ENCODE peak calls at places on chromosomes 6 and 20, in ten cellular contexts. F is GM23338, V is H9, G is PC-9, J is HepG2, Z is IMR-90, K is endothelial cell of umbilical vein, H is hepatocyte, S is mammary epithelial cell, Q is neural progenitor cell. O is an unnamed sample. For H3K4me1 and H4K20me1, the result is how much of the 10 kb centered on the place peaks cover.

GRCh38 chr20:6480328-6481030 is 287.0 kb upstream of the BMP2 start:
- DNase-seq in F (no peak), V (no peak), G (no peak), J (no peak), Z (no peak), K (no peak), H (no peak), S (no peak), Q (no peak), O (no peak)

GRCh38 chr6:81772741-81773140 is 20.3 kb upstream of the TENT5A start:
- DNase-seq in F (no peak), V (no peak), G (peak), J (no peak), Z (peak), K (no peak), H (no peak), S (peak), Q (no peak), O (peak)

GRCh38 chr6:37492236-37493046 is 7.3 kb downstream of the CCDC167 start:
- DNase-seq in F (peak), V (no peak), G (no peak), J (no peak), Z (no peak), K (no peak), H (no peak), S (no peak), Q (no peak), O (no peak)

GRCh38 chr6:12886961-12887775 is 170.6 kb downstream of the PHACTR1 start:
- DNase-seq in F (peak), V (peak), G (no peak), J (no peak), Z (no peak), K (no peak), H (peak), S (peak), Q (peak), O (no peak)

GRCh38 chr20:8756410-8756809 is 312.5 kb upstream of the PLCB4 start:
- DNase-seq in F (no peak), V (no peak), G (no peak), J (peak), Z (peak), K (peak), H (peak), S (peak), Q (no peak), O (peak)

GRCh38 chr20:37207176-37207575 is 27.8 kb upstream of the MROH8 start:
- DNase-seq in F (no peak), V (no peak), G (no peak), J (no peak), Z (no peak), K (no peak), H (no peak), S (no peak), Q (no peak), O (no peak)

GRCh38 chr6:160933256-160933655 is 58.3 kb upstream of the MAP3K4 start:
- DNase-seq in F (peak), V (peak), G (no peak), J (peak), Z (no peak), K (no peak), H (peak), S (no peak), Q (peak), O (no peak)

GRCh38 chr6:132354517-132355167 is 46.6 kb downstream of the MOXD1 start:
- DNase-seq in F (peak), V (no peak), G (no peak), J (no peak), Z (no peak), K (no peak), H (no peak), S (peak), Q (no peak), O (peak)

GRCh38 chr6:108174371-108175175 is 8.8 kb downstream of the NR2E1 start:
- DNase-seq in F (peak), V (peak), G (no peak), J (no peak), Z (peak), K (no peak), H (peak), S (no peak), Q (peak), O (peak)

GRCh38 chr6:27332692-27333641 is 20.9 kb upstream of the POM121L2 start:
- DNase-seq in F (peak), V (peak), G (peak), J (peak), Z (peak), K (peak), H (peak), S (peak), Q (peak), O (peak)

GRCh38 chr20:64031822-64032314 is 4.1 kb upstream of the C20orf204 start:
- DNase-seq in F (no peak), V (no peak), G (no peak), J (no peak), Z (no peak), K (no peak), H (no peak), S (no peak), Q (no peak), O (no peak)

DNA sequence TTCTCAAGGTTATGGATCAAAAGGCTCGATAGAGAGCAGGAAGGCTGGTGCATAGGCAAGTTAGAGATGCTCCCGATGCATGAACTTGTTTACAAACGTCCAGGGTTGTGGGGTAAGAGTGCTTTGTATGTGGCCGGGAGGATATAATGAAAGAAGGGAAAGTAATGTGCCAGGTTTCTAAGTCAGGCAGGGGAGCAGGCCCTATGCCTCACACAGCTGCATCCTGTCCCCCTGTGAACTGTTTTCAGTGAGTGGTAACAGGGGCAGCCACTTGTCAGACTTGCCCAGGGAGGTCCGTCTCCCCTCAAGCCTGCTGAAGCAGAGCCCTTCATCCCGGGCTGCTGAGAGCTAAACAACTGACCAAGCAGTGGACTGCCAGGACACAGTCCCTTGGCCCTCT is 19.4 kb downstream of the KCNK5 start:
- DNase-seq in F (no peak), V (no peak), G (no peak), J (no peak), Z (no peak), K (no peak), H (no peak), S (no peak), Q (no peak), O (no peak)
- H3K4me1 ChIP-seq in F (half or more), V (under half), G (half or more), J (under half), Z (under half), K (under half), H (half or more), S (under half), Q (under half), O (under half)

DNA sequence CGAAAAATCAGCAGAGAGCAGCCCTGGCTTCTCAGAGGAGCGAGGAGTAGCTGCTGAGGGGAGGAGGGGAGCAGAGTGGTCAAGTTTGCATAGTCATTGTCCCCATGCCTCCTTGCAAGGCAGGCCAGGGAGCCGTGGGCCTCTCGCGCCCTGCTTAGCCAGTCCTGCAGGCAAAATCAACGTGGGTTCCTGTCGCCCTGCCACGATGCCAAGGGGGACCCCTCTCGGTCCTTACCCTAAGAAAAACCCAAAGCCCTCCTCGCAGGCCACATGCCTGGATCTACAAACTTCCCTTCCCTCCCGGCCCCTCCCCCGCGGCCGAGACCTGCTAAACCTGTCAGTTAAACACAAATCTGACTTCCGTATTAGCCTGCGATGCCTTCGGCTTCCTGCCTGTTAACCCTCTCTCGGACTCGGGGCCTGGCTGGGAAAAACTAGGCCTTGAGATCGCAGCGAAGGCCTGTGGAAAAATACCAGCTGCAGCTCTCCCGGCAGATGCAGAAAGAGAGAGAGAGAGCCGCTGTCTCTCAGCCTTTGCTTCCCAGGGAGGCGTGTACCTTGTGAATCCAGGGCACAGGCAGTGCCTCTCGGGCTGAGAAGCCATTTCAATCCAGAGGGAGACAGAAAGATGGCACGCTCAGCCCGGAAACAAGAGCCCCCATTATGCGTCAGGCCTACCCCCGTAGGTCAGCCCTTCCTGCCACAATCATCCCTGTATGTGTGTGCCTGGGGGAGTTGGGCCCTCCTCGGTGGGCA is 975 bp upstream of the ZMYND8 start:
- DNase-seq in F (peak), V (peak), G (peak), J (peak), Z (peak), K (peak), H (peak), S (peak), Q (peak), O (peak)
- H2AFZ ChIP-seq in F (no peak), V (no peak), G (no peak), J (no peak), Z (peak), K (no peak), H (peak), S (peak), Q (no peak), O (peak)

GRCh38 chr20:50111120-50111828 is 1.7 kb downstream of the UBE2V1 start:
- DNase-seq in F (no peak), V (no peak), G (peak), J (no peak), Z (peak), K (no peak), H (peak), S (peak), Q (no peak), O (no peak)
- H4K20me1 ChIP-seq in F (half or more), V (under half), G (under half), J (half or more), Z (half or more), K (under half), H (half or more), S (under half), Q (half or more), O (under half)

DNA sequence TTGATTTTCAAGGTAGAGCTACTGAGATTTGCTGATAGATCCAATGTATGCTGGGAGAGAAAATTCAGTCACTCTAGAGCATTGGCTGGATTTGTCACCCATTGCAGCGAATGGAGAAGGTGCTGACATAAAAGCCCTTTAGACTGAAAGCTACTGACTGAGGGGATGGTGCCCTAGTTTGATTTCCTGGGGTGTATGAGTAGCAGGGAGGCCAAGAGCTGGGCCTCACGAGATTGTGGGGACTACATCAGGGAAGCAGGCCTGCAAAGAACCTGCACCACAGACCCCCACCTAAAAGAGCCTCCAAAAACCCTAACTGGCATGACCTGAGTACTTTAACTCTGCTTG is 23.9 kb upstream of the PRND start:
- DNase-seq in F (no peak), V (no peak), G (no peak), J (no peak), Z (no peak), K (no peak), H (no peak), S (no peak), Q (no peak), O (no peak)
- H3K4me1 ChIP-seq in F (under half), V (under half), G (under half), J (under half), Z (under half), K (under half), H (under half), S (under half), Q (under half), O (under half)

GRCh38 chr6:134520181-134521115 is 202.5 kb upstream of the SGK1 start:
- DNase-seq in F (no peak), V (no peak), G (no peak), J (no peak), Z (peak), K (peak), H (peak), S (peak), Q (no peak), O (peak)
- H2AFZ ChIP-seq in F (peak), V (no peak), G (no peak), J (no peak), Z (peak), K (peak), H (no peak), S (peak), Q (peak), O (peak)

GRCh38 chr6:34239893-34240292 is 3.2 kb downstream of the HMGA1 start:
- DNase-seq in F (no peak), V (no peak), G (no peak), J (no peak), Z (no peak), K (no peak), H (no peak), S (no peak), Q (no peak), O (no peak)

GRCh38 chr6:34239240-34239825 is 2.7 kb downstream of the HMGA1 start:
- DNase-seq in F (no peak), V (no peak), G (no peak), J (no peak), Z (no peak), K (no peak), H (no peak), S (no peak), Q (no peak), O (no peak)

GRCh38 chr6:34242252-34243130 is 5.8 kb downstream of the HMGA1 start:
- DNase-seq in F (no peak), V (no peak), G (no peak), J (no peak), Z (peak), K (no peak), H (no peak), S (no peak), Q (no peak), O (no peak)

GRCh38 chr6:34241351-34242215 is 4.9 kb downstream of the HMGA1 start:
- DNase-seq in F (no peak), V (no peak), G (no peak), J (no peak), Z (no peak), K (no peak), H (no peak), S (no peak), Q (no peak), O (no peak)

GRCh38 chr6:34240329-34241248 is 3.9 kb downstream of the HMGA1 start:
- DNase-seq in F (no peak), V (no peak), G (no peak), J (no peak), Z (no peak), K (no peak), H (no peak), S (no peak), Q (no peak), O (no peak)
- H4K20me1 ChIP-seq in F (half or more), V (under half), G (under half), J (under half), Z (under half), K (under half), H (under half), S (under half), Q (half or more), O (under half)

DNA sequence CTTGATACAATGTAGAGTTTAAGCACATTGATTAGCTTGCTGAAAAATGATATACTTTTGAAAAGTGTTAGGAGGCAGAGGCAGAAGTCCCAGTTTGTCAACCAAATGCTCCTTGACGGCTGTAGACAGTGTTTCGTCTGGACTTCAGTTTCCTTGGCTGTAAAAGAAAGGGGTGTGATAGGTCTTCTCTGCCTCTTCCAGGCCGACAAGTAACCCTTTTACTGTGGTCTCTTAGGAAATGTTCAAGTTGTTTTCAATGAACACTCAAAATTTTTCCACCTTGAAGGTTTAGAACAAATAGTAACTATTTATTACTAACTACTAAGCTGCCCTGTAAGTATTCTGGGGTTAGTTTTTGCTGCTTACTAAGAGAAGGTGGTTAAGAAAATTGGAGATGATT is 122.4 kb downstream of the IRF4 start:
- DNase-seq in F (no peak), V (no peak), G (no peak), J (no peak), Z (no peak), K (no peak), H (no peak), S (no peak), Q (no peak), O (no peak)
- H3K4me1 ChIP-seq in F (under half), V (under half), G (under half), J (under half), Z (under half), K (under half), H (under half), S (under half), Q (under half), O (under half)

DNA sequence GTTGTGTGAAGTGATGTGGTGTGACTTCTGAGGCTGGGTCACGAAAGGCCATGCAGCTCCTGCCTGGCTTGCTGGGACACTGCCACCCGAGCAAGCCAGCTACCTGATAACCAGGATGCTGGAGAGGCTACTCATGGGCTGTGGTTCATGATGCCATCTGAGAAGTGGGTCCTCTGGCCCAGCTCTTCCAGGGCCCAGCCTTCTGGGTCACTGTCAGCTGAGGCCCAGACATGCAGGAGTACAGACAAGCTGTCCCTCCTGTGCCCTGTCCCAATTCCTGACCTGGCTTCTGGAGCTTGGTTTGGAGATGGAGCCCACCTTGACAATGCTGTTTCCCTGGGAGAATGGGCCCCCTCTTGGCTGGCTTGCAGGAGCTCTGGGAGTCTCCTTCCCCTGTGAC is 87.0 kb downstream of the DHX35 start:
- DNase-seq in F (no peak), V (no peak), G (no peak), J (no peak), Z (no peak), K (no peak), H (no peak), S (no peak), Q (no peak), O (no peak)
- H2AFZ ChIP-seq in F (peak), V (no peak), G (peak), J (no peak), Z (peak), K (peak), H (peak), S (peak), Q (no peak), O (peak)

GRCh38 chr20:32578840-32579239 is 6.3 kb downstream of the NOL4L start:
- DNase-seq in F (no peak), V (no peak), G (no peak), J (no peak), Z (no peak), K (no peak), H (no peak), S (no peak), Q (no peak), O (no peak)
- H4K20me1 ChIP-seq in F (under half), V (under half), G (under half), J (under half), Z (under half), K (under half), H (under half), S (under half), Q (under half), O (under half)

O was measured in fibroblast of lung.